ENCODE peak calls at places on chromosome 10, in six cellular contexts. One of them, this sample, is unnamed.

GRCh38 chr10:115660391-115660790 is 567.2 kb downstream of the ATRNL1 start:
- DNase-seq in kidney tubule cell: no peak
- DNase-seq in effector memory CD8-positive, alpha-beta T cell: no peak
- DNase-seq in Ammon's horn: no peak
- DNase-seq in ecto neural progenitor cell: no peak
- DNase-seq in memory B cell: no peak
- DNase-seq in this sample: no peak

GRCh38 chr10:122140941-122141623 is 130.0 kb upstream of the BTBD16 start:
- DNase-seq in memory B cell: no peak
- DNase-seq in kidney tubule cell: peak
- DNase-seq in Ammon's horn: no peak
- DNase-seq in effector memory CD8-positive, alpha-beta T cell: no peak
- DNase-seq in ecto neural progenitor cell: no peak
- DNase-seq in this sample: no peak

GRCh38 chr10:94076325-94076841 is 82.7 kb downstream of the PLCE1 start:
- DNase-seq in memory B cell: no peak
- DNase-seq in effector memory CD8-positive, alpha-beta T cell: no peak
- DNase-seq in kidney tubule cell: peak
- DNase-seq in ecto neural progenitor cell: no peak
- DNase-seq in Ammon's horn: peak
- DNase-seq in this sample: no peak

GRCh38 chr10:42754155-42755027 is 28.2 kb upstream of the BMS1 start:
- DNase-seq in memory B cell: peak
- DNase-seq in Ammon's horn: no peak
- DNase-seq in kidney tubule cell: peak
- DNase-seq in ecto neural progenitor cell: peak
- DNase-seq in effector memory CD8-positive, alpha-beta T cell: no peak
- DNase-seq in this sample: peak

GRCh38 chr10:115937756-115938032 is 335.3 kb downstream of the GFRA1 start:
- DNase-seq in Ammon's horn: no peak
- DNase-seq in effector memory CD8-positive, alpha-beta T cell: no peak
- DNase-seq in kidney tubule cell: peak
- DNase-seq in memory B cell: no peak
- DNase-seq in ecto neural progenitor cell: no peak
- DNase-seq in this sample: no peak

GRCh38 chr10:86411281-86411841 is 44.8 kb upstream of the GRID1 start:
- DNase-seq in effector memory CD8-positive, alpha-beta T cell: no peak
- DNase-seq in ecto neural progenitor cell: no peak
- DNase-seq in Ammon's horn: peak
- DNase-seq in kidney tubule cell: peak
- DNase-seq in memory B cell: no peak
- DNase-seq in this sample: no peak

GRCh38 chr10:49053053-49053997 is 62.0 kb downstream of the VSTM4 start:
- DNase-seq in kidney tubule cell: peak
- DNase-seq in Ammon's horn: no peak
- DNase-seq in effector memory CD8-positive, alpha-beta T cell: no peak
- DNase-seq in ecto neural progenitor cell: no peak
- DNase-seq in memory B cell: no peak
- DNase-seq in this sample: no peak

GRCh38 chr10:43983405-43983804 is 334.7 kb upstream of the ZNF32 start:
- DNase-seq in effector memory CD8-positive, alpha-beta T cell: no peak
- DNase-seq in memory B cell: no peak
- DNase-seq in ecto neural progenitor cell: no peak
- DNase-seq in Ammon's horn: no peak
- DNase-seq in kidney tubule cell: no peak
- DNase-seq in this sample: no peak

GRCh38 chr10:55280696-55281095 is 479.7 kb upstream of the PCDH15 start:
- DNase-seq in effector memory CD8-positive, alpha-beta T cell: no peak
- DNase-seq in ecto neural progenitor cell: no peak
- DNase-seq in kidney tubule cell: no peak
- DNase-seq in Ammon's horn: no peak
- DNase-seq in memory B cell: no peak
- DNase-seq in this sample: no peak

GRCh38 chr10:95096143-95096542 is 26.8 kb upstream of the CYP2C8 start:
- DNase-seq in effector memory CD8-positive, alpha-beta T cell: no peak
- DNase-seq in ecto neural progenitor cell: no peak
- DNase-seq in Ammon's horn: no peak
- DNase-seq in memory B cell: no peak
- DNase-seq in kidney tubule cell: no peak
- DNase-seq in this sample: no peak

GRCh38 chr10:112286837-112287818 is 3.9 kb downstream of the TECTB start:
- DNase-seq in kidney tubule cell: no peak
- DNase-seq in Ammon's horn: peak
- DNase-seq in effector memory CD8-positive, alpha-beta T cell: no peak
- DNase-seq in ecto neural progenitor cell: no peak
- DNase-seq in memory B cell: no peak
- DNase-seq in this sample: no peak

GRCh38 chr10:78470267-78471103 is 436.8 kb downstream of the RPS24 start:
- DNase-seq in Ammon's horn: no peak
- DNase-seq in kidney tubule cell: peak
- DNase-seq in memory B cell: no peak
- DNase-seq in effector memory CD8-positive, alpha-beta T cell: no peak
- DNase-seq in ecto neural progenitor cell: peak
- DNase-seq in this sample: no peak

GRCh38 chr10:94123253-94123995 is 129.7 kb downstream of the PLCE1 start:
- DNase-seq in ecto neural progenitor cell: no peak
- DNase-seq in kidney tubule cell: peak
- DNase-seq in Ammon's horn: no peak
- DNase-seq in effector memory CD8-positive, alpha-beta T cell: no peak
- DNase-seq in memory B cell: no peak
- DNase-seq in this sample: no peak

GRCh38 chr10:10233256-10233655 is 784.4 kb upstream of the CELF2 start:
- DNase-seq in Ammon's horn: no peak
- DNase-seq in kidney tubule cell: no peak
- DNase-seq in memory B cell: no peak
- DNase-seq in effector memory CD8-positive, alpha-beta T cell: no peak
- DNase-seq in ecto neural progenitor cell: no peak
- DNase-seq in this sample: no peak

GRCh38 chr10:122087436-122087835 is 98.5 kb downstream of the TACC2 start:
- DNase-seq in ecto neural progenitor cell: no peak
- DNase-seq in kidney tubule cell: no peak
- DNase-seq in Ammon's horn: no peak
- DNase-seq in memory B cell: no peak
- DNase-seq in effector memory CD8-positive, alpha-beta T cell: no peak
- DNase-seq in this sample: no peak

GRCh38 chr10:73043766-73044377 is 52.8 kb downstream of the P4HA1 start:
- DNase-seq in memory B cell: no peak
- DNase-seq in Ammon's horn: no peak
- DNase-seq in kidney tubule cell: no peak
- DNase-seq in ecto neural progenitor cell: no peak
- DNase-seq in effector memory CD8-positive, alpha-beta T cell: no peak
- DNase-seq in this sample: no peak

GRCh38 chr10:79142522-79143309 is 74.0 kb downstream of the ZMIZ1 start:
- DNase-seq in Ammon's horn: no peak
- DNase-seq in effector memory CD8-positive, alpha-beta T cell: no peak
- DNase-seq in memory B cell: no peak
- DNase-seq in ecto neural progenitor cell: no peak
- DNase-seq in kidney tubule cell: no peak
- DNase-seq in this sample: no peak

GRCh38 chr10:124565565-124566221 is 104.1 kb downstream of the LHPP start:
- DNase-seq in effector memory CD8-positive, alpha-beta T cell: no peak
- DNase-seq in memory B cell: no peak
- DNase-seq in kidney tubule cell: peak
- DNase-seq in ecto neural progenitor cell: peak
- DNase-seq in Ammon's horn: no peak
- DNase-seq in this sample: no peak

GRCh38 chr10:11884706-11885423 is 61.7 kb downstream of the PROSER2 start:
- DNase-seq in effector memory CD8-positive, alpha-beta T cell: no peak
- DNase-seq in Ammon's horn: no peak
- DNase-seq in kidney tubule cell: peak
- DNase-seq in memory B cell: no peak
- DNase-seq in ecto neural progenitor cell: no peak
- DNase-seq in this sample: no peak

GRCh38 chr10:125337510-125337909 is 177.1 kb upstream of the CTBP2 start:
- DNase-seq in Ammon's horn: no peak
- DNase-seq in effector memory CD8-positive, alpha-beta T cell: no peak
- DNase-seq in ecto neural progenitor cell: no peak
- DNase-seq in kidney tubule cell: no peak
- DNase-seq in memory B cell: no peak
- DNase-seq in this sample: no peak

GRCh38 chr10:93968452-93969044 is 25.2 kb upstream of the PLCE1 start:
- DNase-seq in Ammon's horn: no peak
- DNase-seq in kidney tubule cell: no peak
- DNase-seq in memory B cell: no peak
- DNase-seq in ecto neural progenitor cell: no peak
- DNase-seq in effector memory CD8-positive, alpha-beta T cell: no peak
- DNase-seq in this sample: no peak

GRCh38 chr10:2599571-2599970 is 467.8 kb upstream of the PFKP start:
- DNase-seq in memory B cell: no peak
- DNase-seq in effector memory CD8-positive, alpha-beta T cell: no peak
- DNase-seq in kidney tubule cell: no peak
- DNase-seq in ecto neural progenitor cell: no peak
- DNase-seq in Ammon's horn: no peak
- DNase-seq in this sample: no peak

GRCh38 chr10:124298891-124299290 is 119.8 kb downstream of the OAT start:
- DNase-seq in Ammon's horn: no peak
- DNase-seq in effector memory CD8-positive, alpha-beta T cell: no peak
- DNase-seq in kidney tubule cell: peak
- DNase-seq in ecto neural progenitor cell: no peak
- DNase-seq in memory B cell: no peak
- DNase-seq in this sample: no peak

GRCh38 chr10:66782776-66783175 is 143.1 kb upstream of the LRRTM3 start:
- DNase-seq in memory B cell: no peak
- DNase-seq in effector memory CD8-positive, alpha-beta T cell: no peak
- DNase-seq in ecto neural progenitor cell: no peak
- DNase-seq in kidney tubule cell: peak
- DNase-seq in Ammon's horn: no peak
- DNase-seq in this sample: no peak

GRCh38 chr10:43218951-43219837 is 47.7 kb downstream of the RASGEF1A start:
- DNase-seq in effector memory CD8-positive, alpha-beta T cell: no peak
- DNase-seq in memory B cell: no peak
- DNase-seq in ecto neural progenitor cell: no peak
- DNase-seq in kidney tubule cell: peak
- DNase-seq in Ammon's horn: no peak
- DNase-seq in this sample: no peak